ENCODE peak calls at places on chromosomes 13 and 19, in nine cellular contexts. One of them, this sample, is unnamed.

GRCh38 chr13:74751739-74752138 is 617.5 kb upstream of the KLF12 start:
- DNase-seq in kidney glomerular epithelial cell: no peak
- DNase-seq in EL: no peak
- DNase-seq in left ventricle myocardium inferior: no peak
- DNase-seq in stimulated activated CD8-positive, alpha-beta memory T cell treated with anti-CD3 and anti-CD28 coated beads, Interleukin-4, amount 100 ng/mL, for 1 hour: no peak
- DNase-seq in caudate nucleus: no peak
- DNase-seq in glutamatergic neuron: no peak
- DNase-seq in stimulated activated CD4-positive, alpha-beta T cell treated with anti-CD3 and anti-CD28 coated beads, Interleukin-2, amount 100 ng/mL, for 48 hours: no peak
- DNase-seq in PC-9: no peak
- DNase-seq in this sample: no peak

GRCh38 chr19:3105641-3106508 is 11.7 kb downstream of the GNA11 start:
- DNase-seq in stimulated activated CD8-positive, alpha-beta memory T cell treated with anti-CD3 and anti-CD28 coated beads, Interleukin-4, amount 100 ng/mL, for 1 hour: no peak
- DNase-seq in left ventricle myocardium inferior: no peak
- DNase-seq in caudate nucleus: no peak
- DNase-seq in glutamatergic neuron: no peak
- DNase-seq in stimulated activated CD4-positive, alpha-beta T cell treated with anti-CD3 and anti-CD28 coated beads, Interleukin-2, amount 100 ng/mL, for 48 hours: no peak
- DNase-seq in PC-9: no peak
- DNase-seq in kidney glomerular epithelial cell: no peak
- DNase-seq in EL: no peak
- DNase-seq in this sample: no peak

GRCh38 chr13:27979765-27980279 is 8.7 kb downstream of the URAD start:
- DNase-seq in EL: no peak
- DNase-seq in caudate nucleus: no peak
- DNase-seq in glutamatergic neuron: no peak
- DNase-seq in stimulated activated CD8-positive, alpha-beta memory T cell treated with anti-CD3 and anti-CD28 coated beads, Interleukin-4, amount 100 ng/mL, for 1 hour: no peak
- DNase-seq in PC-9: no peak
- DNase-seq in left ventricle myocardium inferior: no peak
- DNase-seq in kidney glomerular epithelial cell: no peak
- DNase-seq in stimulated activated CD4-positive, alpha-beta T cell treated with anti-CD3 and anti-CD28 coated beads, Interleukin-2, amount 100 ng/mL, for 48 hours: no peak
- DNase-seq in this sample: no peak

GRCh38 chr13:112651750-112652511 is 37.9 kb upstream of the ATP11A start:
- DNase-seq in left ventricle myocardium inferior: no peak
- DNase-seq in stimulated activated CD4-positive, alpha-beta T cell treated with anti-CD3 and anti-CD28 coated beads, Interleukin-2, amount 100 ng/mL, for 48 hours: no peak
- DNase-seq in PC-9: no peak
- DNase-seq in EL: no peak
- DNase-seq in kidney glomerular epithelial cell: peak; percentile 14
- DNase-seq in caudate nucleus: no peak
- DNase-seq in stimulated activated CD8-positive, alpha-beta memory T cell treated with anti-CD3 and anti-CD28 coated beads, Interleukin-4, amount 100 ng/mL, for 1 hour: no peak
- DNase-seq in glutamatergic neuron: peak; percentile 40
- DNase-seq in this sample: no peak

GRCh38 chr19:44912854-44913253 is 1.6 kb upstream of the APOC1 start:
- DNase-seq in EL: no peak
- DNase-seq in stimulated activated CD8-positive, alpha-beta memory T cell treated with anti-CD3 and anti-CD28 coated beads, Interleukin-4, amount 100 ng/mL, for 1 hour: no peak
- DNase-seq in PC-9: peak; percentile 13
- DNase-seq in stimulated activated CD4-positive, alpha-beta T cell treated with anti-CD3 and anti-CD28 coated beads, Interleukin-2, amount 100 ng/mL, for 48 hours: no peak
- DNase-seq in left ventricle myocardium inferior: no peak
- DNase-seq in kidney glomerular epithelial cell: no peak
- DNase-seq in caudate nucleus: peak; percentile 81
- DNase-seq in glutamatergic neuron: no peak
- DNase-seq in this sample: no peak

GRCh38 chr19:51552996-51553725 is 17.9 kb upstream of the ZNF175 start:
- DNase-seq in kidney glomerular epithelial cell: peak; percentile 5
- DNase-seq in glutamatergic neuron: peak; percentile 37
- DNase-seq in caudate nucleus: peak; percentile 8
- DNase-seq in EL: peak; percentile 58
- DNase-seq in left ventricle myocardium inferior: peak; percentile 72
- DNase-seq in PC-9: no peak
- DNase-seq in stimulated activated CD4-positive, alpha-beta T cell treated with anti-CD3 and anti-CD28 coated beads, Interleukin-2, amount 100 ng/mL, for 48 hours: peak; percentile 57
- DNase-seq in stimulated activated CD8-positive, alpha-beta memory T cell treated with anti-CD3 and anti-CD28 coated beads, Interleukin-4, amount 100 ng/mL, for 1 hour: no peak
- DNase-seq in this sample: no peak

GRCh38 chr19:13154241-13154778 is 4.1 kb downstream of the IER2 start:
- DNase-seq in stimulated activated CD8-positive, alpha-beta memory T cell treated with anti-CD3 and anti-CD28 coated beads, Interleukin-4, amount 100 ng/mL, for 1 hour: no peak
- DNase-seq in PC-9: peak; percentile 68
- DNase-seq in glutamatergic neuron: peak; percentile 43
- DNase-seq in left ventricle myocardium inferior: peak; percentile 93
- DNase-seq in kidney glomerular epithelial cell: peak; percentile 83
- DNase-seq in caudate nucleus: no peak
- DNase-seq in stimulated activated CD4-positive, alpha-beta T cell treated with anti-CD3 and anti-CD28 coated beads, Interleukin-2, amount 100 ng/mL, for 48 hours: peak; percentile 68
- DNase-seq in EL: peak; percentile 94
- DNase-seq in this sample: no peak

GRCh38 chr19:29324717-29325116 is 111.8 kb upstream of the UQCRFS1 start:
- DNase-seq in glutamatergic neuron: no peak
- DNase-seq in PC-9: no peak
- DNase-seq in caudate nucleus: no peak
- DNase-seq in left ventricle myocardium inferior: no peak
- DNase-seq in stimulated activated CD4-positive, alpha-beta T cell treated with anti-CD3 and anti-CD28 coated beads, Interleukin-2, amount 100 ng/mL, for 48 hours: no peak
- DNase-seq in EL: no peak
- DNase-seq in kidney glomerular epithelial cell: no peak
- DNase-seq in stimulated activated CD8-positive, alpha-beta memory T cell treated with anti-CD3 and anti-CD28 coated beads, Interleukin-4, amount 100 ng/mL, for 1 hour: no peak
- DNase-seq in this sample: no peak

GRCh38 chr13:89862691-89863036 is 1484.8 kb upstream of the MIR17HG start:
- DNase-seq in glutamatergic neuron: no peak
- DNase-seq in stimulated activated CD4-positive, alpha-beta T cell treated with anti-CD3 and anti-CD28 coated beads, Interleukin-2, amount 100 ng/mL, for 48 hours: no peak
- DNase-seq in EL: no peak
- DNase-seq in stimulated activated CD8-positive, alpha-beta memory T cell treated with anti-CD3 and anti-CD28 coated beads, Interleukin-4, amount 100 ng/mL, for 1 hour: no peak
- DNase-seq in caudate nucleus: no peak
- DNase-seq in left ventricle myocardium inferior: no peak
- DNase-seq in PC-9: no peak
- DNase-seq in kidney glomerular epithelial cell: no peak
- DNase-seq in this sample: no peak

GRCh38 chr19:55684946-55685681 is 10.1 kb downstream of the EPN1 start:
- DNase-seq in PC-9: no peak
- DNase-seq in glutamatergic neuron: no peak
- DNase-seq in left ventricle myocardium inferior: no peak
- DNase-seq in stimulated activated CD4-positive, alpha-beta T cell treated with anti-CD3 and anti-CD28 coated beads, Interleukin-2, amount 100 ng/mL, for 48 hours: no peak
- DNase-seq in EL: no peak
- DNase-seq in kidney glomerular epithelial cell: no peak
- DNase-seq in stimulated activated CD8-positive, alpha-beta memory T cell treated with anti-CD3 and anti-CD28 coated beads, Interleukin-4, amount 100 ng/mL, for 1 hour: no peak
- DNase-seq in caudate nucleus: no peak
- DNase-seq in this sample: no peak

This sample was measured in GM19239.